ENCODE peak calls at places on chromosomes 16 and 17, in five cellular contexts. One of them, this sample, is unnamed.

GRCh38 chr16:47965439-47965838 is 190.4 kb downstream of the ABCC12 start:
- DNase-seq in brain microvascular endothelial cell: peak
- DNase-seq in fibroblast of mammary gland: peak
- DNase-seq in stomach: no peak
- DNase-seq in OCI-LY7: no peak
- DNase-seq in this sample: no peak

GRCh38 chr17:13743906-13744305 is 142.2 kb upstream of the HS3ST3A1 start:
- DNase-seq in brain microvascular endothelial cell: no peak
- DNase-seq in fibroblast of mammary gland: no peak
- DNase-seq in stomach: no peak
- DNase-seq in OCI-LY7: no peak
- DNase-seq in this sample: no peak

GRCh38 chr17:81410852-81411251 is 15.6 kb downstream of the BAHCC1 start:
- DNase-seq in brain microvascular endothelial cell: no peak
- DNase-seq in fibroblast of mammary gland: no peak
- DNase-seq in stomach: no peak
- DNase-seq in OCI-LY7: no peak
- DNase-seq in this sample: no peak

GRCh38 chr17:45371414-45372324 is 54.8 kb upstream of the MAP3K14 start:
- DNase-seq in brain microvascular endothelial cell: peak
- DNase-seq in fibroblast of mammary gland: peak
- DNase-seq in stomach: peak
- DNase-seq in OCI-LY7: no peak
- DNase-seq in this sample: peak

GRCh38 chr17:67458203-67458602 is 81.1 kb downstream of the PITPNC1 start:
- DNase-seq in brain microvascular endothelial cell: no peak
- DNase-seq in fibroblast of mammary gland: no peak
- DNase-seq in stomach: no peak
- DNase-seq in OCI-LY7: no peak
- DNase-seq in this sample: no peak

GRCh38 chr17:46995841-46996571 is 17.0 kb upstream of the RPRML start:
- DNase-seq in brain microvascular endothelial cell: peak
- DNase-seq in fibroblast of mammary gland: peak
- DNase-seq in stomach: no peak
- DNase-seq in OCI-LY7: peak
- DNase-seq in this sample: peak

GRCh38 chr16:268141-269053 is 7.3 kb downstream of the RGS11 start:
- DNase-seq in brain microvascular endothelial cell: no peak
- DNase-seq in fibroblast of mammary gland: no peak
- DNase-seq in stomach: no peak
- DNase-seq in OCI-LY7: no peak
- DNase-seq in this sample: no peak

GRCh38 chr17:79473111-79473835 is 137.6 kb downstream of the RBFOX3 start:
- DNase-seq in brain microvascular endothelial cell: no peak
- DNase-seq in fibroblast of mammary gland: no peak
- DNase-seq in stomach: no peak
- DNase-seq in OCI-LY7: no peak
- DNase-seq in this sample: no peak

GRCh38 chr16:50884066-50884860 is 142.4 kb downstream of the CYLD start:
- DNase-seq in brain microvascular endothelial cell: no peak
- DNase-seq in fibroblast of mammary gland: no peak
- DNase-seq in stomach: no peak
- DNase-seq in OCI-LY7: peak
- DNase-seq in this sample: no peak

GRCh38 chr17:38591759-38592241 is 14.0 kb downstream of the SRCIN1 start:
- DNase-seq in brain microvascular endothelial cell: peak
- DNase-seq in fibroblast of mammary gland: no peak
- DNase-seq in stomach: no peak
- DNase-seq in OCI-LY7: no peak
- DNase-seq in this sample: no peak

GRCh38 chr16:28063611-28064061 is at the start of gene GSG1L:
- DNase-seq in brain microvascular endothelial cell: no peak
- DNase-seq in fibroblast of mammary gland: no peak
- DNase-seq in stomach: no peak
- DNase-seq in OCI-LY7: no peak
- DNase-seq in this sample: no peak

GRCh38 chr17:78802008-78802407 is 19.9 kb upstream of the CYTH1 start:
- DNase-seq in brain microvascular endothelial cell: no peak
- DNase-seq in fibroblast of mammary gland: no peak
- DNase-seq in stomach: no peak
- DNase-seq in OCI-LY7: no peak
- DNase-seq in this sample: no peak

GRCh38 chr17:58387834-58388233 is 29.5 kb downstream of the RNF43 start:
- DNase-seq in brain microvascular endothelial cell: no peak
- DNase-seq in fibroblast of mammary gland: no peak
- DNase-seq in stomach: no peak
- DNase-seq in OCI-LY7: no peak
- DNase-seq in this sample: no peak

GRCh38 chr16:49731911-49732310 is 124.0 kb downstream of the ZNF423 start:
- DNase-seq in brain microvascular endothelial cell: no peak
- DNase-seq in fibroblast of mammary gland: no peak
- DNase-seq in stomach: no peak
- DNase-seq in OCI-LY7: no peak
- DNase-seq in this sample: no peak

GRCh38 chr16:27458196-27458728 is 56.3 kb downstream of the IL21R start:
- DNase-seq in brain microvascular endothelial cell: no peak
- DNase-seq in fibroblast of mammary gland: no peak
- DNase-seq in stomach: no peak
- DNase-seq in OCI-LY7: no peak
- DNase-seq in this sample: no peak

GRCh38 chr16:31141489-31142108 is 6.1 kb upstream of the PRSS8 start:
- DNase-seq in brain microvascular endothelial cell: peak
- DNase-seq in fibroblast of mammary gland: peak
- DNase-seq in stomach: no peak
- DNase-seq in OCI-LY7: no peak
- DNase-seq in this sample: no peak

GRCh38 chr16:72372646-72373045 is 200.7 kb upstream of the PMFBP1 start:
- DNase-seq in brain microvascular endothelial cell: no peak
- DNase-seq in fibroblast of mammary gland: no peak
- DNase-seq in stomach: no peak
- DNase-seq in OCI-LY7: no peak
- DNase-seq in this sample: peak

GRCh38 chr17:38604479-38605229 is 1.1 kb downstream of the SRCIN1 start:
- DNase-seq in brain microvascular endothelial cell: no peak
- DNase-seq in fibroblast of mammary gland: no peak
- DNase-seq in stomach: no peak
- DNase-seq in OCI-LY7: peak
- DNase-seq in this sample: no peak

GRCh38 chr17:77445908-77446535 is 305.3 kb downstream of the SEC14L1 start:
- DNase-seq in brain microvascular endothelial cell: peak
- DNase-seq in fibroblast of mammary gland: no peak
- DNase-seq in stomach: peak
- DNase-seq in OCI-LY7: peak
- DNase-seq in this sample: peak
- H3K4me3 ChIP-seq in brain microvascular endothelial cell: no peak
- H3K4me3 ChIP-seq in fibroblast of mammary gland: no peak
- H3K4me3 ChIP-seq in stomach: peak
- H3K4me3 ChIP-seq in OCI-LY7: peak
- H3K4me3 ChIP-seq in this sample: peak

GRCh38 chr17:27559996-27560481 is 70.9 kb upstream of the LGALS9 start:
- DNase-seq in brain microvascular endothelial cell: peak
- DNase-seq in fibroblast of mammary gland: peak
- DNase-seq in stomach: peak
- DNase-seq in OCI-LY7: no peak
- DNase-seq in this sample: peak
- H3K4me3 ChIP-seq in brain microvascular endothelial cell: peak
- H3K4me3 ChIP-seq in fibroblast of mammary gland: peak
- H3K4me3 ChIP-seq in stomach: peak
- H3K4me3 ChIP-seq in OCI-LY7: no peak
- H3K4me3 ChIP-seq in this sample: no peak

DNA sequence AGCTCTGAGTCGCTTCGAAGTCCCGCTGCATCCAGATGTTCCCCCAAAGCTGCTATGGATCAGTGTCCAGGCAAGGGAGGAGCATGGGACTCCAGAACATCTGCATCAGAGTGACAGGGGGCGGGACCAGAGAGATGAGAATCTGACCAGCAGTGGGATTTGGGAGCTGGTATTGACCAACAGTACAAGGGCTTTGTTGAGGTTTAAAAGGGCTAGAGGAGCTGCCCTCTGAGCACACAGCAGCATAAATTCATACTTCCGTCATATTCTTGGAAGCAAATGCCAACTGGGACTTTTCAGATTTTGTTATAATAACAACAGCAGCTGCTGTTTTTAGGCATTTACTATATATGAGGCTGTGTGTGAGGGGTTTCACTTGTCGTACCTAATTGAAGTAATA is 10.6 kb downstream of the RBFOX1 start:
- DNase-seq in brain microvascular endothelial cell: no peak
- DNase-seq in fibroblast of mammary gland: no peak
- DNase-seq in stomach: no peak
- DNase-seq in OCI-LY7: no peak
- DNase-seq in this sample: no peak
- H3K4me3 ChIP-seq in brain microvascular endothelial cell: no peak
- H3K4me3 ChIP-seq in fibroblast of mammary gland: no peak
- H3K4me3 ChIP-seq in stomach: no peak
- H3K4me3 ChIP-seq in OCI-LY7: no peak
- H3K4me3 ChIP-seq in this sample: no peak

GRCh38 chr17:27496501-27496943 is 40.3 kb downstream of the KSR1 start:
- DNase-seq in brain microvascular endothelial cell: no peak
- DNase-seq in fibroblast of mammary gland: no peak
- DNase-seq in stomach: peak
- DNase-seq in OCI-LY7: no peak
- DNase-seq in this sample: no peak
- H3K4me3 ChIP-seq in brain microvascular endothelial cell: no peak
- H3K4me3 ChIP-seq in fibroblast of mammary gland: no peak
- H3K4me3 ChIP-seq in stomach: no peak
- H3K4me3 ChIP-seq in OCI-LY7: no peak
- H3K4me3 ChIP-seq in this sample: no peak